ENCODE peak calls at places on chromosomes 13 and 19, in seven cellular contexts. A is AG09309; R is left lung; T is tibial artery; D is fibroblast of pulmonary artery; V is activated CD8-positive, alpha-beta T cell treated with anti-CD3 and anti-CD28 coated beads for 36 hours; S is WERI-Rb-1. Z is an unnamed sample.

GRCh38 chr13:92948034-92948433 is 278.6 kb upstream of the GPC6 start:
- DNase-seq in A (no peak), D (no peak), V (no peak), T (no peak), S (no peak), R (no peak), Z (no peak)

GRCh38 chr13:19764237-19764636 is 18.5 kb downstream of the PSPC1 start:
- DNase-seq in R (no peak), A (no peak), S (no peak), T (no peak), D (no peak), V (no peak), Z (no peak)

GRCh38 chr13:54536112-54536511 is 1507.5 kb downstream of the OLFM4 start:
- DNase-seq in S (no peak), T (no peak), V (no peak), D (no peak), R (no peak), A (no peak), Z (no peak)

GRCh38 chr13:53200498-53201453 is 172.2 kb downstream of the OLFM4 start:
- DNase-seq in S (no peak), V (peak), R (peak), A (no peak), T (no peak), D (peak), Z (peak)

GRCh38 chr13:71864094-71864980 is 2.7 kb downstream of the DACH1 start:
- DNase-seq in A (no peak), D (no peak), T (no peak), V (peak), S (peak), R (peak), Z (no peak)

GRCh38 chr19:19871932-19872331 is 6.2 kb downstream of the ZNF253 start:
- DNase-seq in D (no peak), T (no peak), A (no peak), V (peak), S (no peak), R (no peak), Z (no peak)

GRCh38 chr19:34075661-34076091 is 96.6 kb upstream of the LSM14A start:
- DNase-seq in S (no peak), T (no peak), D (no peak), R (no peak), V (no peak), A (no peak), Z (no peak)

GRCh38 chr19:13839938-13840750 is 36.8 kb upstream of the NANOS3 start:
- DNase-seq in A (no peak), R (peak), S (no peak), V (peak), D (no peak), T (peak), Z (peak)

GRCh38 chr19:45440873-45441654 is 17.3 kb upstream of the ERCC1 start:
- DNase-seq in V (no peak), T (no peak), A (no peak), R (no peak), S (peak), D (peak), Z (peak)

GRCh38 chr19:10338940-10339339 is 484 bp downstream of the ICAM3 start:
- DNase-seq in D (no peak), S (no peak), A (no peak), V (peak), R (no peak), T (no peak), Z (no peak)

GRCh38 chr13:31172535-31172934 is 10.8 kb upstream of the HSPH1 start:
- DNase-seq in R (no peak), V (no peak), S (no peak), T (no peak), D (peak), A (peak), Z (no peak)

DNA sequence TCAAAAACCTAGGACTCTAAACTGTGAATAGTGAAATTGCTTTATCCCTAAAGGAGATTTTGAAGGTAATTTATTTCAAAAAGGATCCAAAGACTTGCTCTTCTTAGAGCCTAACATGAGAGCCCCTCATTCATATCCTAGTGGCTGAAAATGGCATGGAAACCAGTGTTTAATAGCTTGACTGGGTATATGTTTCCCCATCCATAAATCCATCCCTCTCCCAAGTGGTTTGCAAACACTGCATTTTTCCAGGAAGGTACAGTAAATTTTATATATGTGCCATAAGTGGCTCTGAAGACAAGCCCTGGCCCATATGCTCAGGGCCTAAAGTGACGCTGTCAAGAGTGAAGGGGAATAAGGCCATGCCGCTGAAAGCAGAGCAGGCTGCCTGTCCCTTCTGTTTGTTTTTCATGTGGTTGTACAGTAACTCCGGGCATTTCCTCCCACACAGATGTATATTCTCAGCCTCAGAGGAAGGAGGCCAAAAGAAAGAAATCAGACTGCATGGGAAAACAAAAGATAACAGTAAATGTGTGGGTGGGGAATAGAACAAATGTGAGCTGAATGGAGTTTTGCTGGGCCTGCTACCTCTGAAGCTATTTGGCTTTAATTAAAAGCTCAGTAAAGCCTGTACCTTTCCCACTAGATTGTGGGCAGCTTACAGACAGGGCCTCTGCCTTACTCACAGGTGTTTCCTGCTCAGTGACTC is 181.9 kb downstream of the PCDH9 start:
- DNase-seq in D (peak), T (no peak), R (no peak), S (no peak), V (peak), A (no peak), Z (no peak)
- TF ChIP-seq CTCF in D (peak), T (no peak), R (no peak), S (no peak), V (no peak), A (no peak), Z (peak)

GRCh38 chr19:2223959-2224358 is 12.2 kb downstream of the PLEKHJ1 start:
- DNase-seq in S (no peak), T (no peak), V (peak), R (no peak), D (no peak), A (no peak), Z (no peak)

GRCh38 chr19:2223391-2223790 is 12.7 kb downstream of the PLEKHJ1 start:
- DNase-seq in D (no peak), V (no peak), T (no peak), S (no peak), R (no peak), A (no peak), Z (no peak)

GRCh38 chr19:2219726-2220125 is 16.4 kb downstream of the PLEKHJ1 start:
- DNase-seq in D (no peak), A (no peak), S (no peak), V (no peak), R (no peak), T (no peak), Z (no peak)

GRCh38 chr19:2221250-2221831 is 14.8 kb downstream of the PLEKHJ1 start:
- DNase-seq in A (no peak), T (no peak), D (no peak), R (no peak), S (no peak), V (no peak), Z (no peak)

DNA sequence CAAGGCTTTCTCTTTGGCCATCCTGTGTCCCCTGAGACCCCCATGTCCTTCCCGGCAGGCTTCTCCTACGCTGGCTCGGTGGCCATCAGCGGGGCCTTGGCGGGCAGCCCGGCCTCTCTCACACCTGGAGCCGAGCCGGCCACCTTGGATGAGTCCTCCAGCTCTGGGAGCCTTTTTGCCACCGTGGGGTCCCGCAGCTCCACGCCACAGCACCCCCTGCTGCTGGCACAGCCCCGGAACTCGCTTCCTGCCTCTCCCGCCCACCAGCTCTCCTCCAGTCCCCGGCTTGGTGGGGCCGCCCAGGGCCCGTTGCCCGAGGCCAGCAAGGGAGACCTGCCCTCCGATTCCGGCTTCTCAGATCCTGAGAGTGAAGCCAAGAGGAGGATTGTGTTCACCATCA is 14.2 kb downstream of the PLEKHJ1 start:
- DNase-seq in T (no peak), R (no peak), D (no peak), S (peak), A (no peak), V (no peak), Z (no peak)
- TF ChIP-seq CTCF in T (peak), R (no peak), D (peak), S (peak), A (peak), V (no peak), Z (peak)

DNA sequence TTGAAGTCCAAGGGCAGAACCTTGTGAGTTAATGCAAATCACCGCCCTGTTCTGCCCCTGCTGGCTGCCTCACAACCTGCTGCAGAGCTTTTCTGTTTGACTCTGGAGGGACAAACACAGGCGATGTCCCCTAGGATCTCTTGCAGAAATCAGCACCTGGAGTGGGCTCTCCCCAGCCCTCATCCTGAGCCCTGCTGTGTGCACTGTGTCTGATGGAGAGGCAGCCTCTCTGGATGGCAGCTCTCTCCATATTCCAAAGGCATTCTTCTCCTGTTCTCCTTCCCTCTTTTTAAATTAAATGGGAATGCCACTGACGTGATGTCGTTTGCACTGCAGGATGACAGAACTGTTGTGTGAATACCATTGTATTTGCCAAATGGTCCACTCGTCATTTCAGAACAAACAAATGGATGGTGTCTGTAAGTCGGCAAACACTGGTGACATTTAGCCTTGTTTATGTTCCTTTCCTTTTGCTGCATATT is 184.1 kb downstream of the ZNF536 start:
- DNase-seq in R (no peak), D (no peak), T (peak), S (peak), V (no peak), A (no peak), Z (peak)
- TF ChIP-seq CTCF in R (no peak), D (no peak), T (no peak), S (peak), V (no peak), A (no peak), Z (peak)

GRCh38 chr13:51168623-51169022 is 53.6 kb upstream of the FAM124A start:
- DNase-seq in D (no peak), T (no peak), S (no peak), R (no peak), A (no peak), V (no peak), Z (peak)
- TF ChIP-seq CTCF in D (no peak), T (no peak), S (no peak), R (no peak), A (no peak), V (no peak), Z (no peak)

DNA sequence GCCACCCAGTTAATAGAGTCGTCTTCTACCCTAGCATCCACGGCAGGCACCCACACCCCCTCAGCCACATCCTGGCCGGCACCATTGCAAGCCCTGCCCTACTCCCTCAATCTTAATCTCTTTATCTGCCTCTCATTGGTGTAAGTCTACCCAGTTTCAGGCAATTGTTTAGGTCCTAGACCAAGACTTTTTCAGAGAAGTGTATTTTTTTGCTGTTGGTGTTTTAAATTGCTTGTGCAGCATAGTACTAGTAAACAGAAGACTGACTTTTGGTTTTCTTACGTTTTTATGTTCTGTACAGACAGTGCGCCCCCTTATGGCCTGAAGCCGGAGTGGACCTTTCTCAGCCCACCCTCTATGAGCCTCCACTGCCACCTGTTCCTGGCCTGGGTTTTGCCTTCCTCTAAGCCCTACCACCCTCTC is 2.3 kb upstream of the LCP1 start:
- DNase-seq in S (peak), D (peak), R (peak), T (no peak), A (no peak), V (peak), Z (peak)
- TF ChIP-seq CTCF in S (peak), D (peak), R (peak), T (no peak), A (peak), V (peak), Z (peak)

GRCh38 chr13:110138009-110138699 is 168.8 kb downstream of the COL4A1 start:
- DNase-seq in D (peak), S (peak), V (peak), T (peak), R (peak), A (no peak), Z (peak)
- TF ChIP-seq CTCF in D (peak), S (peak), V (no peak), T (no peak), R (no peak), A (peak), Z (peak)

GRCh38 chr13:75779393-75779792 is 143.3 kb downstream of the LMO7 start:
- DNase-seq in T (no peak), V (no peak), A (no peak), D (no peak), S (no peak), R (no peak), Z (no peak)

GRCh38 chr13:75774176-75774575 is 138.0 kb downstream of the LMO7 start:
- DNase-seq in R (no peak), A (no peak), D (no peak), T (no peak), S (no peak), V (no peak), Z (no peak)

GRCh38 chr13:75771818-75772217 is 135.7 kb downstream of the LMO7 start:
- DNase-seq in T (no peak), S (no peak), A (peak), D (peak), V (no peak), R (no peak), Z (no peak)

GRCh38 chr13:75776550-75776949 is 140.4 kb downstream of the LMO7 start:
- DNase-seq in A (no peak), S (no peak), T (no peak), D (no peak), R (no peak), V (no peak), Z (no peak)
- TF ChIP-seq CTCF in A (no peak), S (no peak), T (no peak), D (no peak), R (no peak), V (no peak), Z (no peak)

GRCh38 chr19:4537953-4538600 is 1.8 kb downstream of the LRG1 start:
- DNase-seq in R (no peak), A (no peak), D (no peak), S (no peak), V (no peak), T (no peak), Z (peak)
- TF ChIP-seq CTCF in R (no peak), A (no peak), D (no peak), S (no peak), V (no peak), T (no peak), Z (peak)

GRCh38 chr19:7483720-7484201 is 5.1 kb downstream of the PEX11G start:
- DNase-seq in R (no peak), A (no peak), S (no peak), V (no peak), T (no peak), D (peak), Z (no peak)

GRCh38 chr19:7489609-7490044 is 792 bp upstream of the PEX11G start:
- DNase-seq in V (no peak), T (no peak), A (no peak), D (no peak), S (no peak), R (no peak), Z (peak)

GRCh38 chr19:7486923-7487322 is 1.9 kb downstream of the PEX11G start:
- DNase-seq in D (no peak), V (no peak), S (no peak), R (no peak), T (no peak), A (no peak), Z (no peak)

GRCh38 chr19:7492142-7493055 is 3.6 kb upstream of the PEX11G start:
- DNase-seq in R (no peak), D (peak), T (no peak), A (peak), V (peak), S (no peak), Z (no peak)

DNA sequence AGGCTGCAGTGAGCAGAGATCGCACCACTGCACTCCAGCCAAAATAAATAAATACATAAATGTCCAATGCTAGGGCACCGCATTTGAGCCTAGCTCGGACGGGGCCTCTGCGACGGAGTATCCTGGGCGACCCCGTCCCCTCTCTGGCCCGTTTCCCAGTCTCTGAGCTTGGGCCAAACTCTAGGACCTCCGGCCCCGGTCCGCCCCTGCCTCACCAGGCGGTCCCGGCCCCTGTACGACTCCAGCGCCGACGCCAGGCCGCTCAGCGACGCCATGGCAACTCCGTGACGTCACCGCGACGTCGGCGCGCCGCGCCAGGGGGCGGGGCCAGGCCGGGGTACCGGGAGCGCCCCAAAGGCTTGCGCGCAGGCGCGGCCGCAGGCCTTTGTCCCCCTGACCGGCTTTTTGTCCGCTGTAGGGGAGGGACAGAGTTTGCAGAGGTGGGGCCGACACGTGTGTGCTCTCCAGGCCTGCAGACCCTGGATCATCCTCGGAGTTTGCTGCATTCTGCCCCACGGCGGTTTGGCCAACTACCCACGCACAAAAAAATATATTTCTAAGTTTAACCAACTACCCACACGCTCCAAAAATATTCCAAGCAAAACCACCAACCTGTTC is at the start of gene PEX11G:
- DNase-seq in T (peak), A (no peak), D (peak), V (peak), S (no peak), R (peak), Z (peak)
- TF ChIP-seq CTCF in T (no peak), A (no peak), D (no peak), V (no peak), S (no peak), R (no peak), Z (no peak)

GRCh38 chr13:91185294-91185863 is 162.1 kb upstream of the MIR17HG start:
- DNase-seq in D (peak), A (no peak), R (no peak), T (no peak), V (no peak), S (no peak), Z (no peak)
- TF ChIP-seq CTCF in D (peak), A (no peak), R (no peak), T (peak), V (no peak), S (peak), Z (peak)